ENCODE peak calls at places on chromosomes 16 and 17, in five cellular contexts. P, M, H, X and E are unnamed samples.

GRCh38 chr17:6948562-6948961 is 47.3 kb upstream of the ALOX12 start:
- DNase-seq in P (no peak), M (no peak), H (no peak), X (no peak), E (no peak)

GRCh38 chr16:1019234-1019933 is 37.8 kb downstream of the SOX8 start:
- DNase-seq in P (peak; percentile 76), M (peak; percentile 27), H (no peak), X (peak; percentile 94), E (peak; percentile 69)

GRCh38 chr17:77285594-77286390 is 145.0 kb downstream of the SEC14L1 start:
- DNase-seq in P (peak; percentile 67), M (peak; percentile 94), H (peak; percentile 89), X (peak; percentile 65), E (peak; percentile 93)

GRCh38 chr16:11032922-11033291 is 88.5 kb downstream of the CLEC16A start:
- DNase-seq in P (peak; percentile 42), M (peak; percentile 89), H (no peak), X (peak; percentile 77), E (peak; percentile 85)

GRCh38 chr16:67150833-67151396 is at the start of gene B3GNT9:
- DNase-seq in P (peak; percentile 69), M (peak; percentile 82), H (peak; percentile 65), X (no peak), E (peak; percentile 74)

GRCh38 chr16:48300391-48300856 is 53.1 kb upstream of the ABCC11 start:
- DNase-seq in P (no peak), M (peak; percentile 89), H (peak; percentile 12), X (no peak), E (peak; percentile 90)

GRCh38 chr17:59504821-59505220 is 60.6 kb upstream of the DHX40 start:
- DNase-seq in P (no peak), M (no peak), H (no peak), X (no peak), E (no peak)

GRCh38 chr16:1527836-1528811 is 5.3 kb upstream of the TMEM204 start:
- DNase-seq in P (no peak), M (peak; percentile 22), H (no peak), X (no peak), E (peak; percentile 31)

GRCh38 chr16:46713634-46714033 is 24.2 kb downstream of the ORC6 start:
- DNase-seq in P (no peak), M (no peak), H (no peak), X (no peak), E (no peak)

GRCh38 chr17:8185580-8186445 is 4.2 kb downstream of the BORCS6 start:
- DNase-seq in P (peak; percentile 77), M (peak; percentile 74), H (peak; percentile 88), X (no peak), E (peak; percentile 61)

GRCh38 chr16:66935319-66936011 is at the start of gene CES2:
- DNase-seq in P (no peak), M (peak; percentile 37), H (no peak), X (no peak), E (peak; percentile 53)

GRCh38 chr16:80527297-80527696 is 13.5 kb upstream of the DYNLRB2 start:
- DNase-seq in P (peak; percentile 3), M (peak; percentile 49), H (peak; percentile 37), X (no peak), E (peak; percentile 22)

GRCh38 chr16:1105888-1106620 is 10.0 kb upstream of the C1QTNF8 start:
- DNase-seq in P (peak; percentile 78), M (peak; percentile 31), H (peak; percentile 71), X (no peak), E (peak; percentile 28)

GRCh38 chr17:78759203-78759968 is 22.7 kb downstream of the CYTH1 start:
- DNase-seq in P (no peak), M (peak; percentile 72), H (no peak), X (no peak), E (no peak)

GRCh38 chr16:30656974-30657865 is 1.0 kb upstream of the FBRS start:
- DNase-seq in P (no peak), M (no peak), H (no peak), X (no peak), E (no peak)

GRCh38 chr16:84929421-84930297 is 81.7 kb downstream of the ZDHHC7 start:
- DNase-seq in P (no peak), M (peak; percentile 51), H (no peak), X (no peak), E (no peak)

GRCh38 chr16:50878966-50879615 is 137.2 kb downstream of the CYLD start:
- DNase-seq in P (peak; percentile 68), M (no peak), H (no peak), X (no peak), E (no peak)

GRCh38 chr17:12415031-12415430 is 250.7 kb upstream of the MYOCD start:
- DNase-seq in P (no peak), M (no peak), H (peak; percentile 70), X (no peak), E (peak; percentile 61)

GRCh38 chr17:81239714-81240555 is 817 bp downstream of the NDUFAF8 start:
- DNase-seq in P (no peak), M (no peak), H (peak; percentile 54), X (no peak), E (peak; percentile 33)

GRCh38 chr17:52202572-52202876 is 44.0 kb upstream of the CA10 start:
- DNase-seq in P (no peak), M (no peak), H (no peak), X (no peak), E (no peak)

GRCh38 chr16:29983420-29984136 is 9.9 kb downstream of the TAOK2 start:
- DNase-seq in P (no peak), M (no peak), H (no peak), X (no peak), E (peak; percentile 52)

GRCh38 chr16:57194512-57194911 is 8.4 kb downstream of the RSPRY1 start:
- DNase-seq in P (no peak), M (peak; percentile 94), H (peak; percentile 87), X (peak; percentile 69), E (peak; percentile 90)

GRCh38 chr17:74199306-74200092 is 4.0 kb upstream of the RPL38 start:
- DNase-seq in P (peak; percentile 86), M (peak; percentile 45), H (peak; percentile 73), X (no peak), E (no peak)

GRCh38 chr17:27239046-27239445 is 54.9 kb upstream of the WSB1 start:
- DNase-seq in P (no peak), M (no peak), H (no peak), X (no peak), E (no peak)

GRCh38 chr17:73643012-73643845 is 1.0 kb downstream of the SDK2 start:
- DNase-seq in P (peak; percentile 75), M (no peak), H (peak; percentile 64), X (no peak), E (no peak)

GRCh38 chr17:77822302-77823030 is 136.0 kb upstream of the TNRC6C start:
- DNase-seq in P (no peak), M (no peak), H (no peak), X (no peak), E (peak; percentile 28)

DNA sequence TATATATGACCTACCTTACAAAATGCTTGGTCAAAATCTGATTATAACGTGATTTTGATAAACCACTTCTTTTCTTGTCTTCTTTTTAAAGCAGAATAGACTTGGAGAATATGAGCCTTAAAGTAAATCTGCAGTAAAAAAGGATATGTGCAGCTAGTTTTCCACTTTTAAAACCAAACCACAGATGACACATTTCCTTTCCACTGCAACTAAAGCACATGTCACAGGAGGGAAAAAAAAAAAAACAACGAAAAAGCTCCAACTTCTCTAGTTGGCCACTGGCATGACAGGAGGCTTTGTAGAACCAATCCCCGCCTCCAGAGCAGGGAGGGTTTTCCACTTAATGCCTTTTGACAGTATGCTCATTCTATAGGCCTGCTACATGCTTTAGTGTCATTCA is at the start of gene EVI2A:
- DNase-seq in P (no peak), M (peak; percentile 72), H (no peak), X (peak; percentile 23), E (peak; percentile 70)
- H3K4me3 ChIP-seq in P (no peak within 1 kb of the TSS), M (peak within 1 kb of the TSS; percentile 22), H (no peak within 1 kb of the TSS), X (no peak within 1 kb of the TSS), E (no peak within 1 kb of the TSS)

GRCh38 chr17:48278755-48279491 is 151.1 kb downstream of the SKAP1 start:
- DNase-seq in P (no peak), M (no peak), H (no peak), X (no peak), E (no peak)

GRCh38 chr17:48283907-48284306 is 146.1 kb downstream of the SKAP1 start:
- DNase-seq in P (no peak), M (no peak), H (no peak), X (no peak), E (no peak)

GRCh38 chr17:48282303-48282702 is 147.7 kb downstream of the SKAP1 start:
- DNase-seq in P (no peak), M (no peak), H (no peak), X (no peak), E (no peak)

GRCh38 chr17:48283390-48283789 is 146.6 kb downstream of the SKAP1 start:
- DNase-seq in P (no peak), M (no peak), H (no peak), X (no peak), E (no peak)
- TF ChIP-seq CTCF in P (no peak), M (no peak), H (no peak), X (no peak), E (no peak)

DNA sequence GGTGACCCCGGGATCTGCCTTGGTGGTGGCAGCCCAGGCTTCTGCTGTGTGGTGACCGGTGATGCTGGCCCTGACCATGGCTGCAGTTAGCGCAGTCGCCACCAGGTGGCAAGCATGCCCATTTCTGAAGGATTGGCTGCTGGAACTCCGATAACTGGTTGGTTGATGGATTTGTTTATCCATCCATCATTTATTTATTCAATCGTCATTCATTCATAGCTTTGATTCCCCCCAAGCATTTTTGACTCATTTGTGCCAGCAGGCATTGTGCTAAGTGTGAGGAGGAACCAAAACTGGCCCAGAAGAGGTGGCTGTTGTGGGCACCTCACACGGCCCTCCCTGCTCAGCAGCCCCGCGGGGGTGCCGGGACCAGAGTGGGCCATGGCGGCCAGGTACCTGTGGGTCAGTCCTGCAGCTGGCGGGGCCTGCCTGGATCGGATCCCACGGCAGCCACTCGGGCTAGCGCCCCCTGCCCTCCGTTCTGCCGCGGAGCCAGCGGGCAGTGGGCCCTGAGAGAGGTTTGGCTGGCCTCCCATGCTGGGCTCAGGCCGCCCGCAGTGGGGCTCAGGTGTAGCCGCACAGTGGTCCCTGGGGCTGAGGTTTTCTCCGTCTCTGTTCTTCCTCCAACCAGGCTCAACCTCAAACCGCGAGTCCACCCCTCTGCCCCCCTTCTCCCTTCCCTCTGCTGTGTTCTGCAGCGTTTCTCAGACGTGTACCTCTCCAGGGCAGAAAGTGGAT is 28.8 kb upstream of the ITGA3 start:
- DNase-seq in P (peak; percentile 86), M (peak; percentile 78), H (peak; percentile 91), X (peak; percentile 51), E (peak; percentile 72)
- H3K4me3 ChIP-seq in P (no peak overlapping the region), M (peak overlapping the region; percentile 26), H (peak overlapping the region; percentile 46), X (peak overlapping the region; percentile 43), E (peak overlapping the region; percentile 59)

DNA sequence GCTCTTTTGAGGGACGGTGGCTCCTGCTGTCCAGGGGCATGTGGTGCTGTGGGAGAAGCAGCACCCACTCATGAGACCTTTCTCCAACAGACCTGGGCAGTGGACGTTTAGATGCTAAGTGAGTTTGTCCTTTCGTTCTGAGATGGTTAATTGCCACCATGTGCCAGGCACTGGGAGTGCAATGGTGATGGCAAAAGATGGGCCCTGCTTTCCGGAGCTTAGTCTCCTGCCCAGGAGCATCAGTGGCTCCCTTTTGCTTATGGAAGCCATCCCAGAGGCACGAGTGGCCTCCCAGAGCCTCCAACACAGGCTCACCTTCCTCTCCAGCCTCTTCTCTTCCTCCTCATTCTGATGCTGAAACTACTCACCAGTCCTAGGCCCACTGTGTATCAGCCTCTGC is 28.4 kb downstream of the CASKIN2 start:
- DNase-seq in P (no peak), M (no peak), H (no peak), X (no peak), E (no peak)
- TF ChIP-seq CTCF in P (no peak), M (no peak), H (no peak), X (no peak), E (no peak)